ENCODE peak calls at places on chromosome 13, in seven cellular contexts. G is HCEC 1CT; Z is iris pigment epithelial cell; F is EL; L is NCI-H510A treated with DMSO at 0.1 percent for 48 hours; N is Ammon's horn; M is activated CD4-positive, alpha-beta T cell treated with anti-CD3 and anti-CD28 coated beads for 36 hours. T is an unnamed sample.

GRCh38 chr13:40484101-40484800 is 182.2 kb downstream of the FOXO1 start:
- DNase-seq in G (no peak), Z (no peak), F (no peak), L (no peak), N (no peak), M (peak; percentile 50), T (no peak)

GRCh38 chr13:60642552-60642951 is 245.5 kb downstream of the TDRD3 start:
- DNase-seq in G (no peak), Z (no peak), F (no peak), L (no peak), N (no peak), M (no peak), T (no peak)

GRCh38 chr13:110164706-110165105 is 142.3 kb downstream of the COL4A1 start:
- DNase-seq in G (no peak), Z (no peak), F (no peak), L (no peak), N (no peak), M (no peak), T (no peak)

GRCh38 chr13:49185264-49185663 is 34.9 kb upstream of the MLNR start:
- DNase-seq in G (no peak), Z (peak; percentile 56), F (no peak), L (no peak), N (no peak), M (peak; percentile 14), T (no peak)

GRCh38 chr13:52980695-52981094 is 47.9 kb upstream of the OLFM4 start:
- DNase-seq in G (no peak), Z (no peak), F (peak; percentile 31), L (no peak), N (no peak), M (no peak), T (no peak)

GRCh38 chr13:45446181-45446580 is 18.6 kb upstream of the COG3 start:
- DNase-seq in G (peak; percentile 47), Z (peak; percentile 70), F (peak; percentile 91), L (no peak), N (no peak), M (no peak), T (peak; percentile 17)

GRCh38 chr13:38394777-38395504 is 45.3 kb downstream of the UFM1 start:
- DNase-seq in G (peak; percentile 87), Z (peak; percentile 93), F (peak; percentile 51), L (no peak), N (no peak), M (no peak), T (peak; percentile 9)

GRCh38 chr13:94674609-94675348 is 37.6 kb downstream of the SOX21 start:
- DNase-seq in G (peak; percentile 17), Z (peak; percentile 39), F (peak; percentile 37), L (peak; percentile 76), N (peak; percentile 74), M (peak; percentile 80), T (no peak)

GRCh38 chr13:31538067-31539042 is 201.0 kb upstream of the RXFP2 start:
- DNase-seq in G (peak; percentile 39), Z (peak; percentile 36), F (peak; percentile 79), L (no peak), N (no peak), M (no peak), T (peak; percentile 6)

GRCh38 chr13:93646247-93646646 is 419.6 kb downstream of the GPC6 start:
- DNase-seq in G (no peak), Z (no peak), F (no peak), L (no peak), N (no peak), M (no peak), T (no peak)

GRCh38 chr13:31096624-31097302 is 64.9 kb downstream of the HSPH1 start:
- DNase-seq in G (no peak), Z (no peak), F (no peak), L (no peak), N (no peak), M (no peak), T (no peak)

GRCh38 chr13:66635526-66635925 is 594.6 kb downstream of the PCDH9 start:
- DNase-seq in G (peak; percentile 89), Z (peak; percentile 94), F (peak; percentile 79), L (no peak), N (no peak), M (no peak), T (no peak)

GRCh38 chr13:51317262-51317661 is 22.2 kb upstream of the SERPINE3 start:
- DNase-seq in G (peak; percentile 36), Z (peak; percentile 30), F (peak; percentile 16), L (no peak), N (no peak), M (no peak), T (no peak)

GRCh38 chr13:106533940-106534843 is 1.3 kb downstream of the EFNB2 start:
- DNase-seq in G (no peak), Z (peak; percentile 87), F (peak; percentile 72), L (peak; percentile 46), N (peak; percentile 56), M (peak; percentile 45), T (peak; percentile 8)

GRCh38 chr13:102405499-102406079 is 3.7 kb upstream of the FGF14 start:
- DNase-seq in G (no peak), Z (peak; percentile 18), F (no peak), L (no peak), N (no peak), M (peak; percentile 25), T (no peak)

GRCh38 chr13:24216176-24216575 is 55.7 kb downstream of the SPATA13 start:
- DNase-seq in G (no peak), Z (no peak), F (no peak), L (no peak), N (no peak), M (no peak), T (no peak)

GRCh38 chr13:71290963-71291937 is 575.8 kb downstream of the DACH1 start:
- DNase-seq in G (no peak), Z (peak; percentile 36), F (peak; percentile 0), L (no peak), N (peak; percentile 40), M (peak; percentile 47), T (no peak)

GRCh38 chr13:54033323-54033861 is 1004.8 kb downstream of the OLFM4 start:
- DNase-seq in G (no peak), Z (no peak), F (no peak), L (no peak), N (no peak), M (no peak), T (no peak)

GRCh38 chr13:113403255-113404104 is 39.5 kb upstream of the GRTP1 start:
- DNase-seq in G (no peak), Z (no peak), F (no peak), L (no peak), N (no peak), M (peak; percentile 5), T (no peak)

GRCh38 chr13:33090755-33091454 is 74.7 kb downstream of the KL start:
- DNase-seq in G (no peak), Z (peak; percentile 20), F (no peak), L (no peak), N (no peak), M (no peak), T (no peak)

GRCh38 chr13:113404723-113405471 is 41.0 kb upstream of the GRTP1 start:
- DNase-seq in G (no peak), Z (no peak), F (no peak), L (no peak), N (no peak), M (peak; percentile 3), T (no peak)

GRCh38 chr13:97015661-97016350 is 21.5 kb upstream of the OXGR1 start:
- DNase-seq in G (no peak), Z (peak; percentile 27), F (no peak), L (no peak), N (no peak), M (peak; percentile 23), T (no peak)

GRCh38 chr13:47299316-47299715 is 402.5 kb upstream of the HTR2A start:
- DNase-seq in G (peak; percentile 19), Z (no peak), F (no peak), L (no peak), N (no peak), M (no peak), T (no peak)

GRCh38 chr13:60143775-60144174 is 20.0 kb downstream of the DIAPH3 start:
- DNase-seq in G (no peak), Z (no peak), F (no peak), L (no peak), N (no peak), M (no peak), T (no peak)

GRCh38 chr13:31116224-31116623 is 45.5 kb downstream of the HSPH1 start:
- DNase-seq in G (no peak), Z (no peak), F (no peak), L (no peak), N (no peak), M (no peak), T (no peak)

GRCh38 chr13:97030705-97031452 is 36.6 kb upstream of the OXGR1 start:
- DNase-seq in G (peak; percentile 80), Z (peak; percentile 86), F (peak; percentile 46), L (peak; percentile 32), N (peak; percentile 78), M (no peak), T (no peak)

GRCh38 chr13:41494202-41494601 is 36.9 kb downstream of the RGCC start:
- DNase-seq in G (no peak), Z (no peak), F (no peak), L (no peak), N (no peak), M (no peak), T (no peak)

GRCh38 chr13:90696254-90696653 is 651.2 kb upstream of the MIR17HG start:
- DNase-seq in G (peak; percentile 8), Z (peak; percentile 88), F (peak; percentile 27), L (no peak), N (no peak), M (no peak), T (no peak)

GRCh38 chr13:44730099-44730498 is 154.0 kb upstream of the TSC22D1 start:
- DNase-seq in G (no peak), Z (no peak), F (no peak), L (no peak), N (no peak), M (no peak), T (no peak)

GRCh38 chr13:21683034-21683733 is 12.3 kb downstream of the FGF9 start:
- DNase-seq in G (peak; percentile 67), Z (peak; percentile 51), F (peak; percentile 71), L (no peak), N (peak; percentile 51), M (no peak), T (no peak)

GRCh38 chr13:106183410-106184128 is 351.9 kb downstream of the EFNB2 start:
- DNase-seq in G (no peak), Z (no peak), F (no peak), L (no peak), N (no peak), M (no peak), T (no peak)

GRCh38 chr13:110479215-110479545 is 82.3 kb downstream of the RAB20 start:
- DNase-seq in G (no peak), Z (no peak), F (no peak), L (no peak), N (no peak), M (no peak), T (no peak)

GRCh38 chr13:75416327-75417005 is 65.5 kb downstream of the TBC1D4 start:
- DNase-seq in G (no peak), Z (no peak), F (no peak), L (no peak), N (no peak), M (no peak), T (no peak)

GRCh38 chr13:89279374-89279773 is 1608.2 kb downstream of the SLITRK5 start:
- DNase-seq in G (peak; percentile 58), Z (no peak), F (no peak), L (no peak), N (no peak), M (no peak), T (no peak)

GRCh38 chr13:77857810-77858209 is 60.8 kb downstream of the EDNRB start:
- DNase-seq in G (peak; percentile 60), Z (no peak), F (no peak), L (peak; percentile 8), N (no peak), M (no peak), T (no peak)

GRCh38 chr13:112095354-112095753 is 28.4 kb downstream of the SOX1 start:
- DNase-seq in G (no peak), Z (no peak), F (no peak), L (no peak), N (no peak), M (no peak), T (no peak)

T was measured in T1000.